ENCODE peak calls at places on chromosomes 6 and 20, in four cellular contexts. L is ascending aorta; B is small intestine; J is stimulated activated CD4-positive, alpha-beta T cell treated with anti-CD3 and anti-CD28 coated beads, Interleukin-12 subunit alpha, Interleukin-12 subunit beta, amount 100 ng/mL, for 48 hours. N is an unnamed sample.

GRCh38 chr6:137391061-137391814 is 103.0 kb downstream of the OLIG3 start:
- DNase-seq in J (no peak), B (no peak), L (no peak), N (no peak)

GRCh38 chr6:151014404-151015150 is 149.1 kb downstream of the MTHFD1L start:
- DNase-seq in B (peak), J (peak), L (no peak), N (peak)

GRCh38 chr6:39855356-39855995 is 63.3 kb downstream of the DAAM2 start:
- DNase-seq in J (no peak), L (no peak), B (no peak), N (no peak)

GRCh38 chr20:45963059-45964011 is 8.7 kb downstream of the ZNF335 start:
- DNase-seq in B (peak), L (no peak), J (no peak), N (no peak)

GRCh38 chr6:151675746-151676459 is 131.6 kb upstream of the ESR1 start:
- DNase-seq in B (peak), J (peak), L (no peak), N (peak)

GRCh38 chr20:17066955-17067354 is 159.9 kb upstream of the PCSK2 start:
- DNase-seq in J (no peak), L (no peak), B (no peak), N (no peak)

GRCh38 chr6:117156701-117157100 is 108.7 kb upstream of the VGLL2 start:
- DNase-seq in J (no peak), B (no peak), L (no peak), N (no peak)

GRCh38 chr6:105372862-105373182 is 30.1 kb downstream of the PREP start:
- DNase-seq in L (no peak), J (no peak), B (no peak), N (no peak)

GRCh38 chr6:134199848-134200606 is 117.9 kb downstream of the SGK1 start:
- DNase-seq in J (no peak), B (no peak), L (no peak), N (no peak)

GRCh38 chr6:153193176-153193885 is 62.2 kb upstream of the RGS17 start:
- DNase-seq in B (no peak), J (no peak), L (no peak), N (no peak)

GRCh38 chr6:39792501-39793450 is 600 bp downstream of the DAAM2 start:
- DNase-seq in J (no peak), L (no peak), B (no peak), N (no peak)

GRCh38 chr20:717817-718216 is 42.2 kb upstream of the SCRT2 start:
- DNase-seq in B (no peak), L (no peak), J (no peak), N (no peak)

GRCh38 chr6:106411643-106412200 is 51.2 kb downstream of the CRYBG1 start:
- DNase-seq in L (no peak), J (no peak), B (peak), N (no peak)

GRCh38 chr20:61044499-61044898 is 207.6 kb upstream of the CDH4 start:
- DNase-seq in B (no peak), L (no peak), J (no peak), N (no peak)